ENCODE peak calls at places on chromosomes 6 and 20, in six cellular contexts. M is stimulated activated CD8-positive, alpha-beta memory T cell treated with anti-CD3 and anti-CD28 coated beads, Interleukin-12 subunit alpha, Interleukin-12 subunit beta, amount 100 ng/mL, for 4 hours; J is CD8-positive, alpha-beta memory T cell; F is ovary; W is hypothalamus; U is left kidney. E is an unnamed sample.

GRCh38 chr6:13156381-13156780 is 172.0 kb downstream of the TBC1D7 start:
- DNase-seq in M (no peak), J (no peak), F (no peak), W (no peak), U (no peak), E (no peak)

GRCh38 chr6:168674595-168674994 is 233.6 kb downstream of the SMOC2 start:
- DNase-seq in M (no peak), J (no peak), F (no peak), W (no peak), U (no peak), E (no peak)

GRCh38 chr6:12288844-12289654 is 1.1 kb upstream of the EDN1 start:
- DNase-seq in M (no peak), J (peak), F (no peak), W (no peak), U (peak), E (no peak)

GRCh38 chr6:66926060-66926459 is 1219.0 kb upstream of the EYS start:
- DNase-seq in M (no peak), J (no peak), F (no peak), W (no peak), U (no peak), E (no peak)

GRCh38 chr6:126033696-126034095 is 47.4 kb downstream of the TRMT11 start:
- DNase-seq in M (no peak), J (no peak), F (no peak), W (no peak), U (peak), E (peak)

GRCh38 chr6:11613858-11614257 is 76.3 kb downstream of the TMEM170B start:
- DNase-seq in M (no peak), J (no peak), F (no peak), W (no peak), U (no peak), E (no peak)

GRCh38 chr20:45822863-45823262 is 4.2 kb downstream of the TNNC2 start:
- DNase-seq in M (no peak), J (no peak), F (no peak), W (no peak), U (peak), E (no peak)

GRCh38 chr6:1604347-1604990 is 5.2 kb upstream of the FOXC1 start:
- DNase-seq in M (peak), J (peak), F (peak), W (peak), U (peak), E (peak)

GRCh38 chr6:83062225-83062624 is 3.4 kb downstream of the UBE3D start:
- DNase-seq in M (no peak), J (no peak), F (no peak), W (no peak), U (no peak), E (no peak)

GRCh38 chr6:100363651-100364050 is 101.1 kb downstream of the SIM1 start:
- DNase-seq in M (no peak), J (no peak), F (no peak), W (no peak), U (no peak), E (no peak)

GRCh38 chr6:158625881-158626305 is 18.6 kb downstream of the DYNLT1 start:
- DNase-seq in M (no peak), J (no peak), F (peak), W (no peak), U (no peak), E (no peak)

GRCh38 chr6:153058291-153058690 is 55.8 kb upstream of the MTRF1L start:
- DNase-seq in M (no peak), J (no peak), F (no peak), W (no peak), U (no peak), E (no peak)

GRCh38 chr6:149024361-149024760 is 277.5 kb downstream of the UST start:
- DNase-seq in M (no peak), J (no peak), F (no peak), W (no peak), U (no peak), E (no peak)

GRCh38 chr20:57361517-57361916 is 10.5 kb downstream of the RAE1 start:
- DNase-seq in M (no peak), J (no peak), F (no peak), W (no peak), U (no peak), E (no peak)

GRCh38 chr20:51312480-51312783 is 230.1 kb downstream of the NFATC2 start:
- DNase-seq in M (no peak), J (no peak), F (no peak), W (no peak), U (no peak), E (no peak)

GRCh38 chr6:128507337-128508310 is 12.8 kb downstream of the PTPRK start:
- DNase-seq in M (no peak), J (no peak), F (no peak), W (no peak), U (no peak), E (no peak)

GRCh38 chr6:144315226-144315980 is 30.3 kb downstream of the UTRN start:
- DNase-seq in M (no peak), J (no peak), F (peak), W (no peak), U (peak), E (peak)

GRCh38 chr6:25311251-25311910 is 32.2 kb downstream of the CARMIL1 start:
- DNase-seq in M (no peak), J (no peak), F (no peak), W (no peak), U (no peak), E (no peak)

GRCh38 chr6:44071670-44072451 is 55.4 kb downstream of the MRPL14 start:
- DNase-seq in M (no peak), J (no peak), F (no peak), W (no peak), U (no peak), E (peak)

GRCh38 chr6:11210386-11211138 is 21.9 kb downstream of the NEDD9 start:
- DNase-seq in M (no peak), J (no peak), F (no peak), W (no peak), U (no peak), E (no peak)

GRCh38 chr6:137903933-137904821 is 37.1 kb downstream of the TNFAIP3 start:
- DNase-seq in M (no peak), J (no peak), F (no peak), W (no peak), U (no peak), E (no peak)

GRCh38 chr6:145082359-145082758 is 653.0 kb downstream of the EPM2A start:
- DNase-seq in M (no peak), J (no peak), F (no peak), W (no peak), U (no peak), E (no peak)

GRCh38 chr6:7909323-7910276 is 988 bp downstream of the TXNDC5 start:
- DNase-seq in M (peak), J (peak), F (peak), W (peak), U (peak), E (peak)

GRCh38 chr6:114290864-114291263 is 52.0 kb downstream of the HS3ST5 start:
- DNase-seq in M (no peak), J (no peak), F (no peak), W (no peak), U (no peak), E (no peak)

E was measured in heart left ventricle.